ENCODE peak calls at places on chromosomes 5 and 9, in seven cellular contexts. C, R, M, E, I, P and B are unnamed samples.

GRCh38 chr5:179270581-179271300 is 74.5 kb downstream of the ADAMTS2 start:
- DNase-seq in C (peak), R (no peak), E (no peak), P (peak), I (no peak), M (no peak), B (no peak)

GRCh38 chr9:81522721-81523551 is 166.4 kb downstream of the TLE1 start:
- DNase-seq in R (peak), P (peak), C (no peak), E (no peak), M (no peak), I (no peak), B (peak)

GRCh38 chr5:113574417-113574816 is 60.9 kb downstream of the YTHDC2 start:
- DNase-seq in I (no peak), E (no peak), R (no peak), M (no peak), C (no peak), P (no peak), B (peak)

GRCh38 chr9:107239474-107239873 is 43.6 kb upstream of the RAD23B start:
- DNase-seq in R (no peak), I (no peak), E (no peak), M (no peak), P (no peak), C (no peak), B (no peak)

GRCh38 chr5:30279237-30279636 is 914.2 kb upstream of the CDH6 start:
- DNase-seq in R (no peak), M (no peak), C (no peak), P (no peak), E (no peak), I (no peak), B (peak)

GRCh38 chr5:73564644-73565165 is 734 bp downstream of the ANKRA2 start:
- DNase-seq in C (no peak), M (no peak), P (no peak), I (no peak), E (no peak), R (no peak), B (no peak)

GRCh38 chr5:98341038-98341710 is 432.3 kb upstream of the RGMB start:
- DNase-seq in R (no peak), M (no peak), C (no peak), E (no peak), I (no peak), P (no peak), B (no peak)

GRCh38 chr5:190366-191035 is 794 bp upstream of the LRRC14B start:
- DNase-seq in M (no peak), C (peak), P (no peak), I (no peak), R (no peak), E (no peak), B (no peak)

GRCh38 chr5:144036476-144036875 is 134.0 kb downstream of the YIPF5 start:
- DNase-seq in P (no peak), C (no peak), E (no peak), R (no peak), I (no peak), M (no peak), B (no peak)

GRCh38 chr5:175687231-175687701 is 29.4 kb downstream of the HRH2 start:
- DNase-seq in E (peak), I (no peak), C (peak), R (no peak), P (peak), M (no peak), B (no peak)

GRCh38 chr9:4108708-4109444 is 191.0 kb downstream of the GLIS3 start:
- DNase-seq in M (no peak), C (no peak), I (no peak), R (no peak), P (no peak), E (no peak), B (no peak)

GRCh38 chr9:124615100-124615742 is 108.0 kb upstream of the NR5A1 start:
- DNase-seq in R (no peak), C (no peak), E (no peak), P (no peak), I (no peak), M (no peak), B (no peak)

GRCh38 chr9:98654247-98654646 is 54.5 kb downstream of the GABBR2 start:
- DNase-seq in C (no peak), E (no peak), I (no peak), P (no peak), R (no peak), M (no peak), B (no peak)

GRCh38 chr9:88646539-88646938 is 111.6 kb downstream of the NXNL2 start:
- DNase-seq in P (no peak), R (no peak), C (no peak), E (no peak), M (no peak), I (no peak), B (no peak)

GRCh38 chr5:172678902-172679301 is 37.8 kb downstream of the NEURL1B start:
- DNase-seq in I (peak), M (no peak), C (peak), E (peak), P (peak), R (no peak), B (no peak)

GRCh38 chr5:33231935-33232334 is 208.8 kb upstream of the TARS1 start:
- DNase-seq in P (no peak), R (no peak), M (no peak), E (no peak), C (no peak), I (no peak), B (no peak)

GRCh38 chr5:435961-436640 is 6.9 kb upstream of the EXOC3 start:
- DNase-seq in C (peak), I (no peak), R (no peak), E (no peak), P (no peak), M (no peak), B (peak)

GRCh38 chr9:68560131-68560844 is 19.6 kb upstream of the TMEM252 start:
- DNase-seq in E (peak), I (no peak), R (peak), M (no peak), C (peak), P (peak), B (peak)

GRCh38 chr5:65086234-65086886 is 317.6 kb downstream of the CWC27 start:
- DNase-seq in E (no peak), R (no peak), P (no peak), C (no peak), I (no peak), M (no peak), B (no peak)

GRCh38 chr5:170135796-170136490 is 30.2 kb downstream of the FOXI1 start:
- DNase-seq in E (no peak), R (no peak), M (no peak), C (no peak), P (no peak), I (peak), B (no peak)

GRCh38 chr9:72557549-72557948 is 36.1 kb downstream of the TMC1 start:
- DNase-seq in E (no peak), M (no peak), P (peak), R (peak), I (no peak), C (peak), B (peak)

GRCh38 chr9:38621434-38622082 is 1.2 kb upstream of the ANKRD18A start:
- DNase-seq in R (no peak), E (peak), M (no peak), P (peak), C (peak), I (no peak), B (no peak)

GRCh38 chr5:17305964-17306725 is 88.7 kb downstream of the BASP1 start:
- DNase-seq in M (no peak), E (peak), P (peak), C (no peak), I (no peak), R (no peak), B (peak)

GRCh38 chr9:109781541-109782197 is 1.7 kb downstream of the PALM2AKAP2 start:
- DNase-seq in P (no peak), E (no peak), C (peak), M (no peak), I (no peak), R (no peak), B (no peak)

GRCh38 chr9:105864248-105864898 is 170.0 kb downstream of the TMEM38B start:
- DNase-seq in R (no peak), I (no peak), M (no peak), C (no peak), E (no peak), P (no peak), B (no peak)

GRCh38 chr5:73367650-73368049 is 80.9 kb downstream of the FOXD1 start:
- DNase-seq in P (no peak), C (no peak), E (no peak), M (no peak), R (no peak), I (no peak), B (no peak)

GRCh38 chr9:125524522-125524921 is 182.5 kb downstream of the MAPKAP1 start:
- DNase-seq in M (no peak), I (no peak), R (no peak), E (no peak), C (no peak), P (no peak), B (no peak)

GRCh38 chr9:123507992-123508391 is 152.0 kb downstream of the CRB2 start:
- DNase-seq in I (no peak), E (no peak), C (no peak), P (no peak), R (no peak), M (no peak), B (no peak)

GRCh38 chr5:80502795-80503194 is 14.9 kb downstream of the FAM151B start:
- DNase-seq in P (no peak), C (no peak), E (no peak), R (no peak), M (no peak), I (no peak), B (no peak)

GRCh38 chr9:29691758-29692407 is 2118.6 kb upstream of the C9orf72 start:
- DNase-seq in I (no peak), E (no peak), R (peak), P (peak), C (no peak), M (no peak), B (peak)

GRCh38 chr5:40871177-40871576 is 30.0 kb downstream of the CARD6 start:
- DNase-seq in R (no peak), I (no peak), E (no peak), M (no peak), P (no peak), C (no peak), B (no peak)

GRCh38 chr9:106883030-106883429 is 20.1 kb downstream of the ZNF462 start:
- DNase-seq in R (no peak), P (no peak), I (no peak), M (no peak), E (no peak), C (no peak), B (no peak)

GRCh38 chr9:2248768-2249167 is 233.6 kb downstream of the SMARCA2 start:
- DNase-seq in E (no peak), C (no peak), R (no peak), P (no peak), M (no peak), I (no peak), B (no peak)

GRCh38 chr9:111897831-111898144 is 1.2 kb downstream of the UGCG start:
- DNase-seq in M (no peak), C (no peak), I (no peak), R (peak), E (no peak), P (no peak), B (no peak)

GRCh38 chr5:179550511-179551342 is at the start of gene RUFY1:
- DNase-seq in M (peak), P (peak), E (peak), C (peak), I (peak), R (peak), B (peak)

GRCh38 chr9:95302471-95302870 is 15.0 kb downstream of the FANCC start:
- DNase-seq in C (no peak), P (no peak), M (no peak), I (no peak), R (no peak), E (no peak), B (no peak)

GRCh38 chr5:169218862-169219261 is 82.1 kb downstream of the SLIT3 start:
- DNase-seq in R (no peak), P (no peak), E (no peak), I (no peak), C (no peak), M (no peak), B (no peak)

GRCh38 chr5:1004598-1005361 is 3.8 kb upstream of the NKD2 start:
- DNase-seq in M (no peak), E (peak), I (peak), P (peak), R (no peak), C (peak), B (no peak)

GRCh38 chr9:128048663-128049062 is 18.5 kb downstream of the NAIF1 start:
- DNase-seq in M (no peak), E (no peak), P (no peak), C (no peak), R (no peak), I (no peak), B (no peak)

GRCh38 chr9:128047231-128047630 is 19.9 kb downstream of the NAIF1 start:
- DNase-seq in R (no peak), E (no peak), M (no peak), C (no peak), P (no peak), I (no peak), B (no peak)

GRCh38 chr9:128053560-128053959 is 13.6 kb downstream of the NAIF1 start:
- DNase-seq in R (no peak), P (no peak), E (no peak), C (no peak), M (no peak), I (no peak), B (no peak)

GRCh38 chr9:128051932-128052734 is 15.0 kb downstream of the NAIF1 start:
- DNase-seq in I (no peak), R (peak), E (peak), M (no peak), C (no peak), P (peak), B (no peak)

DNA sequence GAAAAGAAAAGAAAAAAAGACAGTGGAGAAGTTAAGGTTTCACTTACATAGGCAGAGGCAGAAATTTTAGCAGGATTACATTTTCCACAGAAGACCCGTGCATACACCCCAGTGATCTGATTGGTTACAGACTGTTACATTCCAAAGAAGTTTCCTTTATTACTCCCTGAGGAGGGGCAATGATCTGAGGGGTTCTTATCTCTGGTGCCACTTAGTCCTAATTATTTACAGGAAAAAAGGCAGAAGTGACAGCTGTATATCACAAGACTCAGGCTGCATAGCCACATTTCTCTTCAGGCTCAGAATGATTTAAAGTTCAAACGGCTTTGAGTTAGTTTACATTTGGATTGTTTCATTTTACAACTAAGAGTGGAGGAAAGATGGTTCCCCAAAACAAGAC is 17.3 kb downstream of the NAIF1 start:
- DNase-seq in M (no peak), P (no peak), C (no peak), E (no peak), I (no peak), R (no peak), B (no peak)
- TF ChIP-seq POLR2A in M (no peak), P (no peak), C (no peak), E (no peak), I (no peak), R (no peak), B (no peak)

GRCh38 chr9:113542741-113543140 is 79.2 kb downstream of the RGS3 start:
- DNase-seq in E (no peak), P (peak), I (no peak), C (peak), R (no peak), M (no peak), B (no peak)
- TF ChIP-seq POLR2A in E (no peak), P (no peak), I (no peak), C (no peak), R (no peak), M (no peak), B (no peak)

GRCh38 chr5:38848637-38849036 is 2.8 kb downstream of the OSMR start:
- DNase-seq in C (no peak), M (no peak), E (no peak), I (no peak), R (no peak), P (no peak), B (no peak)

GRCh38 chr5:38843665-38844064 is 2.1 kb upstream of the OSMR start:
- DNase-seq in R (no peak), M (no peak), C (no peak), E (no peak), I (no peak), P (no peak), B (no peak)

GRCh38 chr5:38847549-38848341 is 1.9 kb downstream of the OSMR start:
- DNase-seq in C (no peak), P (no peak), E (no peak), I (no peak), M (no peak), R (no peak), B (no peak)

GRCh38 chr5:38846379-38846967 is 661 bp downstream of the OSMR start:
- DNase-seq in M (no peak), P (no peak), R (no peak), E (no peak), I (no peak), C (no peak), B (no peak)

DNA sequence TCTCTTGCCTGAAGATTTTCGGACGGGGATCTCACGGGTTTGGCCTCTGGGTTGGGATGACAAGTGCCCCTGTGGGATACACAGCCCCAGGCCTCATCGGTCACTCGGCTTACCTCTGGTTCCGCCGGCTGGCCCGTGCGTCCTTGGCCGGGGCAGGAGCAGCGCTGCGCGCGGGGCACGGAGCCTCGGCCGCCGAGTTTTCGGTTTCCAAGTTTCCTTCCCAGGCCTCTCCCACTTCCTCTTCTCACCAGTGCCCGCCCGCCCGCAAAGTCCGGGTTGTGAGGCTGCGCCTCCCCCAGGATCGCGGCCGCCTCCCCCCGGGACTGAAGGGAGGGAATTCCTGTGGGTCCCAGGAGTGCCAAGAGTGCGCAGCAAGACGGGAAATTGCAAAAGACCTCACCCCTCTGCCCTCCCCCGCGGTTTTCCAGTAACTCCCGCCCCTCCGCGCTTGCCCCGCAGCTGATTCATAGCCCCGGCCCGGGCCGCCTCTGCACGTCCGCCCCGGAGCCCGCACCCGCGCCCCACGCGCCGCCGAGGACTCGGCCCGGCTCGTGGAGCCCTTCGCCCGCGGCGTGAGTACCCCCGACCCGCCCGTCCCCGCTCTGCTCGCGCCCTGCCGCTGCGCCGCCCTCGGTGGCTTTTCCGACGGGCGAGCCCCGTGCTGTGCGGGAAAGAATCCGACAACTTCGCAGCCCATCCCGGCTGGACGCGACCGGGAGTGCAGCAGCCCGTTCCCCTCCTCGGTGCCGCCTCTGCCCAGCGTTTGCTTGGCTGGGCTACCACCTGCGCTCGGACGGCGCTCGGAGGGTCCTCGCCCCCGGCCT is at the start of gene OSMR:
- DNase-seq in P (peak), R (peak), C (peak), M (peak), E (peak), I (peak), B (peak)
- TF ChIP-seq POLR2A in P (peak), R (peak), C (no peak), M (no peak), E (no peak), I (peak), B (peak)

DNA sequence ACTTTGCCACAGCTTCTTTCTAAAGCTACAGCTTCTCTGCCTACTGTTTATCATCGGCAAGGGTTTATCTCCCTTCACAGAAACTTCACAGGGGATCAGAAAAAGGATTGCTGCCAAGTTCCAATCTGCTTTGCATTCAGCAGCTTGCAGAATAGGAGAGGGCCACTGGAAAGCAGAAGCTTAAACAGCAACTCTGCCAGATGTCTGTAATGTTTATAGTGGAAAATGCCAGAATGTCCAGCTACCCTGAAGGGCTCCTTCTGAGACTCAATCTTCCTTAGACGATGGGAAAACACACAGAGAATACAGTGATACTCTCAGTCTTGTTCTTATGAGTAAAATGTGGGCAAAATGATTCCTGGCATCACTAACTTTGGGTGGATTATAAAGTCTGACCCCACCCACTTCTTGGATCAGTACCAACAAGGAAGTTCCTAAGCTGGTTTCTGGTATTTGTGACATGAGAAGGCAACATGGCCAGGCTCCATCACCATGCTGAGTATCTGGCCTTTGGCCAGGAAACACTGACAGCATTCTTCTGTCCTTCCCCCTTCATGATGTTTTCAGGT is 19.0 kb downstream of the STOM start:
- DNase-seq in E (peak), M (no peak), R (peak), I (peak), P (peak), C (peak), B (peak)
- TF ChIP-seq POLR2A in E (no peak), M (no peak), R (no peak), I (no peak), P (no peak), C (no peak), B (no peak)